ENCODE peak calls at places on chromosomes 6 and 20, in five cellular contexts. L is body of pancreas, A is Peyer's patch, D is right lobe of liver, Y is IMR-90. C is an unnamed sample.

GRCh38 chr6:36823421-36824096 is 15.7 kb downstream of the CPNE5 start:
- DNase-seq in L (no peak), A (no peak), D (no peak), Y (no peak), C (no peak)

GRCh38 chr6:33983721-33984465 is 162.0 kb downstream of the GRM4 start:
- DNase-seq in L (no peak), A (no peak), D (no peak), Y (no peak), C (no peak)

GRCh38 chr6:136108591-136108990 is 141.5 kb downstream of the MTFR2 start:
- DNase-seq in L (no peak), A (no peak), D (no peak), Y (no peak), C (no peak)

GRCh38 chr6:106973841-106974336 is 640 bp downstream of the CD24 start:
- DNase-seq in L (peak; percentile 28), A (peak; percentile 56), D (peak; percentile 37), Y (no peak), C (no peak)

GRCh38 chr6:151004415-151005024 is 139.0 kb downstream of the MTHFD1L start:
- DNase-seq in L (no peak), A (no peak), D (no peak), Y (peak; percentile 95), C (peak; percentile 51)

GRCh38 chr6:167302796-167303195 is 11.7 kb downstream of the UNC93A start:
- DNase-seq in L (no peak), A (no peak), D (no peak), Y (no peak), C (no peak)

GRCh38 chr6:50707652-50708325 is 5.5 kb upstream of the TFAP2D start:
- DNase-seq in L (no peak), A (no peak), D (no peak), Y (no peak), C (no peak)

GRCh38 chr6:151154418-151154817 is 85.3 kb upstream of the AKAP12 start:
- DNase-seq in L (peak; percentile 62), A (no peak), D (no peak), Y (no peak), C (no peak)

GRCh38 chr6:163565140-163565539 is 150.6 kb downstream of the QKI start:
- DNase-seq in L (no peak), A (no peak), D (no peak), Y (peak; percentile 56), C (no peak)

GRCh38 chr6:11653028-11653583 is 115.6 kb downstream of the TMEM170B start:
- DNase-seq in L (peak; percentile 31), A (no peak), D (peak; percentile 49), Y (peak; percentile 97), C (peak; percentile 21)

GRCh38 chr20:35741892-35742740 is at the start of gene RBM39:
- DNase-seq in L (peak; percentile 100), A (peak; percentile 99), D (peak; percentile 100), Y (peak; percentile 100), C (peak; percentile 100)
- TF ChIP-seq POLR2A in L (peak; percentile 100), A (peak; percentile 93), D (peak; percentile 96), Y (peak; percentile 98), C (peak; percentile 97)

DNA sequence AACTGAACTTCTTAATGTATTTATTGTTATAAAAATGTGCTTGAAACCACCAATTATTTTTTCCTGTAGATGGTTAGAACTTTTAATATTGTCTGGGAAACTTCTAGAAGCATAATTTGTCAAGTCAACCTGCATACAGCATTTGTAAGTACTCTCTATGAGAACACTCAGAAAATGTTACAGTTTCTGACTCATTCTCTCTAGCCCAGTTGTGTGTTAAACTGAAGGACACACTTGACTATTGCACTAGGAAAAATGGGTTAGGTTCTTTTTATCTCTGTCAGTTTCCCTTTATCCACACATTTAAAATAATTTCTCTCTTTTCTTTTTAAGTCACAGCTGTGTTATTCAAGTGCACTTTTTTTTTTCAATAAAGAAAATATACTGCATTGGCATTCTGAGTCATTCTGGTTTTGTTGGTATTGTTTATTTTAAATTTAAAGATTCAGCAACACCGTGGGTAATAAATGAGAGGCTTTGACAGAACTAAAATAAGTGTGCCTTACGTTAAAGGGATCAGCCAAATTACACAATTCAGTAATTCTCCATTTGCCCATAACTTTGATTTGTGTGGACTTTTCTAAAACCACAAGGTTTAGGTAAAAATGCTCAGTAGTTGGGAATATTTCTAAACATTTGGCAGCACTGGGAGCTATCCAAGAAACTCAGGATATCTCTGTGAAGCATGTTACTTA is 50.7 kb downstream of the OPN5 start:
- DNase-seq in L (no peak), A (no peak), D (no peak), Y (no peak), C (no peak)
- H3K4me3 ChIP-seq in L (no peak overlapping the region), A (no peak overlapping the region), D (no peak overlapping the region), Y (no peak overlapping the region), C (no peak overlapping the region)

DNA sequence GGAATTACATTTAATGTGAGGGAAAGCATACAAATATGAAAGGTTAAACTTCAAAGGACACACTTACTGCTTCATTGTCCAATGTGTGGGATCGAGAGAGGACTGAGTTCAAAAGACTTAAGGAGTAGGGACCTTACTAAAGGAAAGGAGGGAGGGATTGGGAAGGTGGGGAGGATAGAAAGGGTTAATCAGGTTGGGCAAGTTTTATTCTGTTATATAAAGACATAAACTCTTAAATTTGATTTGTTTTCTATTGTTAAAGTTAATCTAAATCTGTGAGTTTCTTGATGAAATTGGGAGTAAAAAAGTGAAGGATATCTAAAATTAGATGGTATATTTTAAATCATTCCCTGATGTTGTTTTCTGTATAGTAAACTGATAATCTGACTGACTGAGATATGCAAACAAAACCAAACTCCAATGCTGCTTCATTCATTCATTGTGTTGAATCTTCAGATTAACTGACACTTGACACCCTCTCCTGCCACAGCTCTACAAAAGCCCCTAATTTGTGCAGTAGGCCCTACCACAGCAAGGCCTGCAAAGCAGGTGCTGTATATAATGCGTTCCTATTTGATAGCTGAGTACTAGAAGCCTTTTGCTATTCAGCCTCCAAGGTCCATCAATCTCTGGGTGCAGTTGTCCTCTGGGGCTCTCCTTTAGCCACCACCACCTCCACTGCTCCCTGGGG is 1.3 kb upstream of the UBE2J1 start:
- DNase-seq in L (no peak), A (no peak), D (no peak), Y (no peak), C (no peak)
- TF ChIP-seq POLR2A in L (no peak), A (no peak), D (no peak), Y (no peak), C (no peak)

DNA sequence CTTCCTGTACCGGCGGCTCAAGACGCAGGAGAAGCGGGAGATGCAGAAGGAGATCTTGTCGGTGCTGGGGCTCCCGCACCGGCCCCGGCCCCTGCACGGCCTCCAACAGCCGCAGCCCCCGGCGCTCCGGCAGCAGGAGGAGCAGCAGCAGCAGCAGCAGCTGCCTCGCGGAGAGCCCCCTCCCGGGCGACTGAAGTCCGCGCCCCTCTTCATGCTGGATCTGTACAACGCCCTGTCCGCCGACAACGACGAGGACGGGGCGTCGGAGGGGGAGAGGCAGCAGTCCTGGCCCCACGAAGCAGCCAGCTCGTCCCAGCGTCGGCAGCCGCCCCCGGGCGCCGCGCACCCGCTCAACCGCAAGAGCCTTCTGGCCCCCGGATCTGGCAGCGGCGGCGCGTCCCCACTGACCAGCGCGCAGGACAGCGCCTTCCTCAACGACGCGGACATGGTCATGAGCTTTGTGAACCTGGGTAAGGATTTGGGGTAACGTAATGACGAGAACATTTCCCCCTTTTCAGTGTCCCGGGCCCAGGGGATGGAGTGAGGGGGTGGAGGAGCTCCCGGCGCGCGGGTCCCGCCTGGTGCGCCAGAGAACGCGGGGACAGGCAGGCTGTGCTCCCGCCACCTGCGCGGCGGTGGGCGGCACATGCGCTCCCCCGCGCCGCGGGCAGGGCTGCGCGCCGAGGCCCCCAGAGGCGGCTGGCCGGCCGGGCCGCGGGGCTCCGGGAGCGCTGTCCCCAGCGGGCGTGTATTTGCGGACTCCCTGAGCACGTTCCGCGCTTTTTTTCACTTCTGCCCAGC is 1.5 kb downstream of the BMP6 start:
- DNase-seq in L (no peak), A (no peak), D (peak; percentile 28), Y (no peak), C (no peak)
- H3K4me3 ChIP-seq in L (no peak overlapping the region), A (peak overlapping the region; percentile 51), D (peak overlapping the region; percentile 58), Y (peak overlapping the region; percentile 60), C (peak overlapping the region; percentile 45)

GRCh38 chr6:42021847-42022754 is 28.2 kb upstream of the TAF8 start:
- DNase-seq in L (no peak), A (no peak), D (no peak), Y (no peak), C (no peak)

GRCh38 chr6:42025790-42026311 is 24.5 kb upstream of the TAF8 start:
- DNase-seq in L (no peak), A (no peak), D (no peak), Y (no peak), C (no peak)

GRCh38 chr6:42026540-42026939 is 23.8 kb upstream of the TAF8 start:
- DNase-seq in L (no peak), A (no peak), D (no peak), Y (no peak), C (no peak)

GRCh38 chr6:42022755-42023384 is 27.5 kb upstream of the TAF8 start:
- DNase-seq in L (no peak), A (no peak), D (no peak), Y (no peak), C (no peak)

GRCh38 chr6:42025066-42025789 is 25.1 kb upstream of the TAF8 start:
- DNase-seq in L (no peak), A (no peak), D (no peak), Y (no peak), C (no peak)
- TF ChIP-seq POLR2A in L (no peak), A (no peak), D (no peak), Y (no peak), C (no peak)

DNA sequence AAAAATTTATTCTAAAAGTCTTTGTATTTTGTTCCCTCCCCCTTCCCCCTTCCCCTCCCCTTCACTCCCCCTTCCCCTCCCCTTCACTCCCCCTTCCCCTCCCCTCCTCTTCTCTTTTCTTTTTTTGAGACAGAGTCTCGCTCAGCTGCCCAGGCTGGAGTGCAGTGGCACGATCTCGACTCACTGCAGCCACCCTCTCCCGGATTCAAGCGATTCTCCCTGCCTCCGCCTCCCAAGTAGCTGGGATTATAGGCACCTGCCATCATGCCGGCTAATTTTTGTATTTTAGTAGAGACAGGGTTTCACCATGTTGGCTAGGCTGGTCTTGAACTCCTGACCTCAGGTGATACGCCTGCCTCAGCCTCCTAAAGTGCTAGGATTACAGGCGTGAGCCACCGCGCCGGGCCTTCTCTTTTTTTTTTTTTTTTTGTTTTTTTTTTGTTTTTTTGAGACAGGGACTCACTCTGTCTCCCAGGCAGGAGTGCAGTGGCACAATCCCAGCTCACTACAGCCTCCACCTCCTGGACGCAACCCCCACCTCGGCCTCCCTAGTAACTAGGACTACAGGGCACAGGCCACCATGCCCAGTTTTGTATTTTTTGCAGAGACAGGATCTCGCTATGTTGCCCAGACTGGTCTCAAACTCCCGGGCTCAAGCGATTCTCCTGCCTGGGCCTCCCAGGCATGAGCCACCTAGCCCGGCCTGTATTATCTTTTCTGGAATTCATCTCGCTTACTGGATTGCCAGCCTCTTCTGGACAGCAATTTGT is 1.1 kb upstream of the AFG1L start:
- DNase-seq in L (no peak), A (no peak), D (peak; percentile 20), Y (no peak), C (peak; percentile 15)
- H3K4me3 ChIP-seq in L (no peak overlapping the region), A (peak overlapping the region; percentile 79), D (peak overlapping the region; percentile 70), Y (no peak overlapping the region), C (peak overlapping the region; percentile 64)

GRCh38 chr6:77383026-77383425 is 80.3 kb downstream of the HTR1B start:
- DNase-seq in L (no peak), A (no peak), D (no peak), Y (no peak), C (no peak)
- TF ChIP-seq POLR2A in L (no peak), A (no peak), D (no peak), Y (no peak), C (no peak)

C was measured in uterus.